ENCODE peak calls at places on chromosomes 1 and 21, in six cellular contexts. P is NCI-H1092 treated with DMSO at 0.1 percent for 48 hours; H is effector memory CD8-positive, alpha-beta T cell; Z is germinal center; R is T-cell; Q is HFF-Myc. E is an unnamed sample.

GRCh38 chr1:177171536-177172123 is 872 bp downstream of the BRINP2 start:
- DNase-seq in P (peak), R (no peak), H (no peak), Q (no peak), Z (no peak), E (no peak)

GRCh38 chr1:26799479-26800133 is 11.9 kb downstream of the PIGV start:
- DNase-seq in R (no peak), H (no peak), Z (no peak), Q (no peak), P (peak), E (no peak)

GRCh38 chr1:149927056-149927534 is 508 bp downstream of the SF3B4 start:
- DNase-seq in Q (no peak), P (no peak), H (no peak), R (no peak), Z (no peak), E (no peak)

GRCh38 chr1:16441312-16441641 is 753 bp downstream of the NECAP2 start:
- DNase-seq in P (no peak), Z (no peak), H (no peak), Q (no peak), R (no peak), E (no peak)

GRCh38 chr1:21447311-21447710 is 7.4 kb downstream of the NBPF3 start:
- DNase-seq in H (no peak), P (no peak), Z (no peak), R (no peak), Q (no peak), E (no peak)

GRCh38 chr1:22258696-22259095 is 115.8 kb upstream of the WNT4 start:
- DNase-seq in P (no peak), H (no peak), R (no peak), Z (no peak), Q (no peak), E (no peak)

GRCh38 chr1:94863919-94864318 is 43.8 kb downstream of the SLC44A3 start:
- DNase-seq in H (no peak), P (no peak), Q (peak), Z (no peak), R (no peak), E (no peak)

GRCh38 chr21:42256316-42256715 is 37.4 kb downstream of the ABCG1 start:
- DNase-seq in R (no peak), Q (no peak), Z (no peak), P (no peak), H (no peak), E (no peak)

GRCh38 chr1:59342801-59343575 is 46.1 kb downstream of the FGGY start:
- DNase-seq in Q (no peak), H (no peak), P (no peak), R (no peak), Z (no peak), E (no peak)

GRCh38 chr1:201105688-201106087 is 6.5 kb downstream of the CACNA1S start:
- DNase-seq in Q (no peak), P (no peak), H (no peak), R (no peak), Z (no peak), E (no peak)

GRCh38 chr21:46498335-46499050 is 39.8 kb downstream of the DIP2A start:
- DNase-seq in R (no peak), H (no peak), Z (no peak), Q (no peak), P (no peak), E (no peak)

GRCh38 chr1:56329970-56330369 is 249.4 kb downstream of the PLPP3 start:
- DNase-seq in H (no peak), Z (no peak), Q (no peak), P (no peak), R (no peak), E (no peak)

GRCh38 chr1:108643492-108644333 is 17.2 kb downstream of the HENMT1 start:
- DNase-seq in P (peak), Z (peak), Q (peak), H (peak), R (no peak), E (peak)

GRCh38 chr1:19087737-19088594 is 122.1 kb downstream of the UBR4 start:
- DNase-seq in H (no peak), Q (no peak), Z (no peak), P (no peak), R (no peak), E (no peak)

GRCh38 chr1:234721476-234722266 is 111.7 kb upstream of the IRF2BP2 start:
- DNase-seq in R (no peak), H (no peak), Q (peak), P (peak), Z (no peak), E (no peak)

GRCh38 chr1:218473527-218473926 is 128.4 kb downstream of the TGFB2 start:
- DNase-seq in P (no peak), H (no peak), Q (no peak), Z (peak), R (no peak), E (no peak)

GRCh38 chr21:38824124-38824822 is 18.5 kb downstream of the ETS2 start:
- DNase-seq in Z (no peak), P (no peak), Q (peak), H (no peak), R (no peak), E (no peak)

GRCh38 chr1:46341222-46342083 is 846 bp downstream of the NSUN4 start:
- DNase-seq in P (no peak), Q (no peak), R (no peak), Z (no peak), H (no peak), E (no peak)

GRCh38 chr1:216119600-216119999 is 303.6 kb downstream of the USH2A start:
- DNase-seq in Z (no peak), Q (peak), P (peak), H (no peak), R (no peak), E (no peak)

GRCh38 chr1:42973304-42973703 is 14.6 kb upstream of the SLC2A1 start:
- DNase-seq in P (no peak), Z (no peak), H (no peak), Q (no peak), R (no peak), E (no peak)

GRCh38 chr1:51236548-51237312 is 657 bp downstream of the RNF11 start:
- DNase-seq in R (peak), Q (no peak), P (peak), H (peak), Z (peak), E (peak)

GRCh38 chr1:152109998-152110294 is 5.3 kb downstream of the TCHH start:
- DNase-seq in R (no peak), H (no peak), Q (no peak), Z (no peak), P (no peak), E (no peak)

GRCh38 chr1:222627232-222627631 is 9.3 kb downstream of the MIA3 start:
- DNase-seq in Z (no peak), Q (no peak), H (no peak), P (no peak), R (no peak), E (no peak)

GRCh38 chr1:18907021-18907913 is 4.9 kb upstream of the ALDH4A1 start:
- DNase-seq in H (peak), Z (peak), R (peak), P (peak), Q (no peak), E (peak)

GRCh38 chr1:116262207-116262994 is 110.6 kb upstream of the ATP1A1 start:
- DNase-seq in Q (no peak), H (no peak), Z (peak), P (no peak), R (no peak), E (no peak)

GRCh38 chr1:156627313-156627880 is 8.2 kb downstream of the HAPLN2 start:
- DNase-seq in Z (peak), R (no peak), H (no peak), P (peak), Q (no peak), E (peak)

GRCh38 chr1:171780583-171781166 is 785 bp upstream of the METTL13 start:
- DNase-seq in R (no peak), Z (no peak), P (no peak), Q (no peak), H (no peak), E (no peak)

GRCh38 chr1:228241259-228241658 is 33.4 kb downstream of the OBSCN start:
- DNase-seq in P (no peak), Q (no peak), H (no peak), Z (no peak), R (no peak), E (no peak)

GRCh38 chr1:23719162-23719820 is 24.0 kb upstream of the ELOA start:
- DNase-seq in Z (no peak), R (no peak), H (no peak), P (no peak), Q (no peak), E (no peak)

E was measured in CD4-positive, alpha-beta memory T cell.